ENCODE peak calls at places on chromosomes 6 and 20, in nine cellular contexts. C, J, I, S, F, H, E, L and O are unnamed samples.

GRCh38 chr20:5100684-5101347 is 18.9 kb downstream of the PCNA start:
- DNase-seq in E (no peak), F (peak), S (peak), L (peak), H (peak), J (peak), I (peak), C (peak), O (peak)

GRCh38 chr20:50496773-50497375 is 13.3 kb upstream of the PTPN1 start:
- DNase-seq in E (no peak), I (no peak), L (no peak), F (no peak), C (no peak), H (no peak), J (peak), S (no peak), O (no peak)

GRCh38 chr6:153131037-153131981 is at the start of gene RGS17:
- DNase-seq in J (peak), C (peak), F (peak), I (peak), H (peak), E (no peak), S (peak), L (no peak), O (peak)

GRCh38 chr20:32333988-32334885 is 23.9 kb upstream of the ASXL1 start:
- DNase-seq in C (peak), J (peak), F (no peak), H (peak), L (no peak), I (peak), E (no peak), S (no peak), O (peak)

GRCh38 chr20:13863244-13863643 is 78.4 kb downstream of the NDUFAF5 start:
- DNase-seq in F (no peak), C (no peak), J (no peak), E (no peak), H (no peak), S (no peak), L (no peak), I (no peak), O (no peak)

GRCh38 chr6:110063864-110064263 is 85.8 kb downstream of the GPR6 start:
- DNase-seq in L (no peak), H (no peak), F (no peak), C (no peak), I (no peak), S (no peak), J (peak), E (no peak), O (no peak)

GRCh38 chr20:42972591-42972990 is 217.1 kb downstream of the PTPRT start:
- DNase-seq in L (no peak), I (no peak), J (no peak), S (no peak), C (no peak), H (no peak), E (no peak), F (no peak), O (no peak)

GRCh38 chr20:33373735-33374605 is 27.3 kb downstream of the CDK5RAP1 start:
- DNase-seq in I (no peak), H (peak), J (no peak), E (peak), S (no peak), L (no peak), F (peak), C (no peak), O (no peak)

GRCh38 chr6:101392561-101393230 is 812 bp upstream of the GRIK2 start:
- DNase-seq in J (no peak), H (no peak), I (peak), F (no peak), C (no peak), L (no peak), S (no peak), E (no peak), O (no peak)

GRCh38 chr20:56934888-56935287 is 305.8 kb downstream of the TFAP2C start:
- DNase-seq in C (no peak), F (no peak), J (no peak), I (no peak), S (no peak), H (no peak), L (no peak), E (no peak), O (no peak)

GRCh38 chr6:36326351-36326995 is 10.2 kb downstream of the BNIP5 start:
- DNase-seq in L (no peak), C (no peak), I (no peak), E (no peak), H (peak), F (peak), S (peak), J (no peak), O (no peak)

GRCh38 chr6:167811040-167811439 is 15.7 kb upstream of the AFDN start:
- DNase-seq in F (no peak), I (no peak), J (no peak), C (no peak), H (no peak), L (no peak), S (no peak), E (no peak), O (no peak)

GRCh38 chr6:135054238-135054574 is 416 bp downstream of the HBS1L start:
- DNase-seq in E (no peak), L (no peak), I (no peak), C (no peak), F (peak), H (no peak), J (peak), S (peak), O (no peak)

GRCh38 chr6:52503853-52504777 is 72.7 kb downstream of the TRAM2 start:
- DNase-seq in I (peak), F (peak), H (peak), C (peak), J (no peak), L (peak), S (no peak), E (no peak), O (no peak)

GRCh38 chr20:17488916-17489600 is 42.1 kb downstream of the BFSP1 start:
- DNase-seq in I (no peak), L (no peak), E (no peak), S (no peak), H (no peak), J (no peak), C (no peak), F (no peak), O (no peak)

GRCh38 chr20:33010674-33011449 is 3.4 kb downstream of the BPIFB2 start:
- DNase-seq in F (no peak), S (no peak), H (no peak), C (no peak), L (no peak), J (no peak), E (no peak), I (no peak), O (no peak)

GRCh38 chr20:25218109-25218486 is 22.6 kb downstream of the ENTPD6 start:
- DNase-seq in F (no peak), C (no peak), I (no peak), L (no peak), J (no peak), H (no peak), S (no peak), E (no peak), O (no peak)

GRCh38 chr6:12528581-12529363 is 187.8 kb upstream of the PHACTR1 start:
- DNase-seq in H (no peak), J (no peak), F (peak), C (no peak), I (no peak), S (peak), E (no peak), L (no peak), O (no peak)

GRCh38 chr20:11791316-11792228 is 126.1 kb upstream of the BTBD3 start:
- DNase-seq in I (no peak), S (no peak), E (no peak), H (no peak), J (no peak), F (peak), L (no peak), C (no peak), O (no peak)

GRCh38 chr6:166567107-166567506 is 19.4 kb downstream of the RAMACL start:
- DNase-seq in H (peak), S (no peak), L (no peak), E (peak), J (no peak), C (no peak), F (peak), I (no peak), O (no peak)

GRCh38 chr6:68637782-68638181 is 2.7 kb downstream of the ADGRB3 start:
- DNase-seq in E (no peak), C (no peak), I (no peak), J (no peak), F (no peak), S (no peak), L (no peak), H (no peak), O (no peak)

GRCh38 chr6:68638225-68638900 is 3.3 kb downstream of the ADGRB3 start:
- DNase-seq in C (no peak), I (no peak), F (peak), S (peak), J (peak), E (no peak), L (no peak), H (peak), O (no peak)

GRCh38 chr6:68635706-68636513 is 828 bp downstream of the ADGRB3 start:
- DNase-seq in F (peak), I (no peak), E (no peak), H (no peak), L (no peak), J (peak), S (peak), C (peak), O (no peak)

GRCh38 chr6:68635412-68635705 is 277 bp downstream of the ADGRB3 start:
- DNase-seq in F (no peak), I (no peak), L (no peak), J (no peak), H (no peak), C (no peak), S (no peak), E (no peak), O (no peak)

DNA sequence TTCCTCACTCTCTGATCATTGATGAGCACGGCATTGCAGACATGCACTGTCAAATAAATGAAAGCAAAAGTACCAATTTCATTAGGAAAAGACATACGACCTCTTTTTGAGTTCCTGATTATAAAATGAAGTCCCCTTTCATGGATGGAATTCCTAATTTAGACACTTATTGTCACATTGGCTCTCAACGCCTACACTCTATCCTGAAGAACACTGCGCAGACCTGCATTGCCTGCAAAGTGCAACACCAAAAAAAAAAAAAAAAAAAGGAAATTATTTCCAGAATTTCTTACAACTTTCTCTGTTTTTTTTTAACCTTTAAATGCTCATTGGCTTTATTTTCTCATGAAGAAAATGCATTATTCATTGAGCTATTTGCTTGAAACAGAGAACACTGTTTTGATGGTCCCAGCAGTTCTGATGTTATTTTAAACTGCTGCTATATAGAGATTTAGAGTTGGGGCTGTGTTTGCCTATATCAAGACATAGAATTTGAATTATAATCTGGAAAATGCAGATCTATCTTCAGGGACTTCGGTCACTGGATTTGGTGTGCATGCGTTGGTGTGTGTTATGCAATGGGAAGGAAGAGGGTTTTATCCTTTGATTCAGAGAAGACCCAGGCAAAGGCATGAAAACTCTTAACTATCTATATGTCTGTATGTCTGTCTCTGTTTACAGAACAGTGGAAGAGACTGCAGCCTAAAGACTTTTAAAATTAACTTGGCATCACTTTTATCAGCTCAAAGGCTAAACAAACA is 1.8 kb downstream of the ADGRB3 start:
- DNase-seq in F (no peak), J (no peak), I (no peak), L (no peak), E (no peak), C (no peak), S (no peak), H (no peak), O (no peak)
- H3K4me3 ChIP-seq in F (peak), J (no peak), I (no peak), L (no peak), E (no peak), C (peak), S (peak), H (no peak), O (no peak)

DNA sequence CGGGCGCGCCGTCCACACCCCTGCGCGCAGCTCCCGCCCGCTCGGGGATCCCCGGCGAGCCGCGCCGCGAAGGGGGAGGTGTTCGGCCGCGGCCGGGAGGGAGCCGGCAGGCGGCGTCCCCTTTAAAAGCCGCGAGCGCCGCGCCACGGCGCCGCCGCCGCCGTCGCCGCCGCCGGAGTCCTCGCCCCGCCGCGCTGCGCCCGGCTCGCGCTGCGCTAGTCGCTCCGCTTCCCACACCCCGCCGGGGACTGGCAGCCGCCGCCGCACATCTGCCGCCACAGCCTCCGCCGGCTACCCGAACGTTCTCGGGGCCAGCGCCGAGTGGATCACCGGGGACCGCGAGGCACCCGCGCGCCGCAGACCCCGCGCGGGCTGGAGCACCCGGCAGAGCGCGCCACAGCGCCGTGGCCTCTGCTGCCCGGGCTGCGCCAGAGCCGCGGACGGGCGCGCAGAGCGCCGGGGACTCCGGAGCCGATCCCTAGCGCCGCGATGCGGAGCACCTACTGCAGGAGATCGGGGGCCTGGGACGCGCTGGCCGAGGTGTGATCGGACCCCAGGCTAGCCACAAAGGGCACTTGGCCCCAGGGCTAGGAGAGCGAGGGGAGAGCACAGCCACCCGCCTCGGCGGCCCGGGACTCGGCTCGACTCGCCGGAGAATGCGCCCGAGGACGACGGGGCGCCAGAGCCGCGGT is at the start of gene BMP2:
- DNase-seq in J (peak), S (peak), H (peak), E (no peak), L (no peak), C (peak), I (peak), F (peak), O (no peak)
- H3K4me3 ChIP-seq in J (peak), S (peak), H (peak), E (peak), L (no peak), C (peak), I (peak), F (peak), O (no peak)

GRCh38 chr6:63295553-63295952 is 24.2 kb downstream of the LGSN start:
- DNase-seq in I (no peak), L (no peak), C (no peak), J (no peak), H (no peak), E (no peak), S (peak), F (no peak), O (no peak)

GRCh38 chr6:63305278-63305677 is 14.5 kb downstream of the LGSN start:
- DNase-seq in S (no peak), I (no peak), F (peak), J (no peak), L (no peak), E (no peak), H (peak), C (no peak), O (no peak)

DNA sequence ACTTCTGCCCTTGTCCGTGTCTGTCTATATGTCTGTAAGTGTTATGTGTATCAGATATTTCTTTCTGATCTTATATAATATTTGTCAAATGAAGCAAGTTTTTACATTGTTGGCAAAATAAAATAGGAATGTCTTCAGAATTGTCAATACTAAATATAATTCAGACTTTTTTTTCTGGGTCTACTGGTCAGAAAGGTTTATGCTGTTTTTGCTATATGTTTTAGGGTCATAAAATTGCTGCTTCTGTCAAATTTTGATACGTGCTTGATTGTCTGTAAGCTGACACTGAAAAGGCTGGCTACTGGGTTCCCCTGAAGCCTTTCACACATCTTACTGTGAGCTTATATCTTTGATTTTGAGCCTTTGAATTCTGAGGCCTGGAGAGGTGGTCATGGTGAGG is 20.1 kb downstream of the LGSN start:
- DNase-seq in H (no peak), F (no peak), C (no peak), I (no peak), E (no peak), J (no peak), S (no peak), L (no peak), O (no peak)
- H3K4me3 ChIP-seq in H (no peak), F (no peak), C (no peak), I (no peak), E (no peak), J (no peak), S (no peak), L (no peak), O (no peak)

DNA sequence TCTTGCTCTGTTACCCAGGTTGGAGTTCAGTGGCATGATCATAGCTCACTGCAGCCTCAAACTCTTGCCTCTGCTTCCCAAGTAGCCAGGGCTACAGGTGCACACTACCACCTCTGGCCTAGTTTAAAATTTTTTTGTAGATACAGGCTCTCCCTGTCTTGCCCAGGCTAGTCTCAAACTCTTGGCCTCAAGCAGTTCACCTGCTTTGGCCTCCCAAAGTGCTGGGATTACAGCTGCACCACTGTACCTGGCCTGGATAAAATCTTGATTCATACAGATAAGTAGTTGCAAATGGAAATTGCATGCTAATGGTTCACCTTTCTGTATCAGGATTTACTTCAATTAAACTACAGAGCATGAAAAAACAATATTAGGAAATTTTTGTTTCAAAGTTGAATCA is 4.2 kb downstream of the CD2AP start:
- DNase-seq in L (no peak), S (no peak), I (no peak), E (no peak), H (no peak), J (no peak), F (no peak), C (no peak), O (no peak)
- H3K4me3 ChIP-seq in L (no peak), S (no peak), I (no peak), E (no peak), H (no peak), J (no peak), F (no peak), C (no peak), O (no peak)

GRCh38 chr6:35318200-35318844 is 20.7 kb downstream of the DEF6 start:
- DNase-seq in I (peak), H (peak), C (peak), F (peak), L (no peak), S (peak), E (no peak), J (no peak), O (no peak)
- H3K4me3 ChIP-seq in I (peak), H (peak), C (peak), F (peak), L (no peak), S (peak), E (peak), J (no peak), O (no peak)

DNA sequence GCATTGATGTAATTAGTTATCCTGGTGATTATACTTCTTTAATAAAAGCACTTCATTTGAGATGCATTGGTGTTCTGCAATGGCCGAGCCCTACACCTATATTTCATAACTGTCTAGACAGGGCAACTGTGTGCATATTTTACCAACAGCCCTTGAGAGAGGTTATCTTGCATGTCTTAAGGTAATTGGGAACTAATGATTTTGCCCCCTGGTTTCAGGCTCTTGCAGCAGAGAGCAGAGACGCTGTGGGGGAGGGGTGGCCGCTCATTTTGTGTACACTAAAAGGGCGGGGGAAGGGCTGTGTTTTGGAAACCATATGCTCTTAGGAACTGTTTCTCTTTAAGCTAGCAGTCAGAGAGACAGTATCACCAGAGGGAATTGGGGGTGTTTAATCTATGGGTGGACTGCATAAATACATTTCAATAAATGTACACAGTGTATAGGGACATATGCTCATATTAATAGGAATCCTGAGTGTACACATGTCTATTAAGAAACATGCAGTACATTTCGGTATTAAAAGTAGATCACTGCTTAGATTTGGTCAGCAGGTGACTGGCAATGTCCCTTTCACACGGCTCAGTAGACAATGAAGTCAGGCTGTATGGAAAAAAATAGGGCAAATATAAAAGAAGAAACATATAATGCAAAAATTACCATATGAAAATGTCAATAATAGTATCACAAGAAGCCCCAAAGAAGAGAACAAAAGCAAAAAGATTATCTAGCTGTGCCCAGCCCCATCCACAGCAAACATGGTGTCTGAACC is 402.9 kb upstream of the CITED2 start:
- DNase-seq in H (no peak), J (no peak), S (peak), E (no peak), I (no peak), C (no peak), L (no peak), F (no peak), O (no peak)
- H3K4me3 ChIP-seq in H (no peak), J (no peak), S (no peak), E (no peak), I (no peak), C (no peak), L (no peak), F (no peak), O (no peak)